ENCODE peak calls at places on chromosomes 5 and 9, in five cellular contexts. Z is psoas muscle, S is neural progenitor cell, X is IMR-90, B is gastrocnemius medialis. U is an unnamed sample.

GRCh38 chr5:145178667-145179523 is 656.2 kb downstream of the PRELID2 start:
- DNase-seq in S (peak; percentile 59), B (no peak), Z (no peak), X (no peak), U (no peak)

GRCh38 chr5:10218658-10219057 is 31.0 kb downstream of the ATPSCKMT start:
- DNase-seq in X (no peak), Z (no peak), S (no peak), B (no peak), U (no peak)

GRCh38 chr5:14397717-14398116 is 183.9 kb upstream of the OTULINL start:
- DNase-seq in Z (no peak), S (no peak), X (peak; percentile 82), B (no peak), U (no peak)

GRCh38 chr9:117720555-117720954 is 16.4 kb downstream of the TLR4 start:
- DNase-seq in Z (peak; percentile 44), B (peak; percentile 50), X (no peak), S (no peak), U (peak; percentile 71)

GRCh38 chr5:34415559-34416198 is 240.4 kb upstream of the RAI14 start:
- DNase-seq in S (no peak), B (no peak), X (peak; percentile 63), Z (no peak), U (no peak)

GRCh38 chr9:111961011-111961410 is 64.4 kb downstream of the UGCG start:
- DNase-seq in Z (no peak), X (peak; percentile 79), S (no peak), B (no peak), U (no peak)

GRCh38 chr5:93017854-93018253 is 563.2 kb downstream of the NR2F1-AS1 start:
- DNase-seq in Z (no peak), X (peak; percentile 81), S (no peak), B (no peak), U (no peak)

GRCh38 chr5:135235002-135235401 is 164.0 kb downstream of the MACROH2A1 start:
- DNase-seq in X (no peak), B (no peak), S (no peak), Z (no peak), U (no peak)

GRCh38 chr9:119278138-119278537 is 91.1 kb downstream of the BRINP1 start:
- DNase-seq in X (no peak), Z (no peak), B (no peak), S (peak; percentile 25), U (no peak)

GRCh38 chr5:131990716-131991115 is 20.7 kb downstream of the ACSL6 start:
- DNase-seq in X (no peak), Z (no peak), S (no peak), B (peak; percentile 5), U (no peak)

GRCh38 chr5:132385321-132386105 is 16.0 kb downstream of the SLC22A5 start:
- DNase-seq in B (no peak), S (peak; percentile 50), X (peak; percentile 62), Z (peak; percentile 45), U (no peak)

GRCh38 chr5:55418994-55419991 is 111.5 kb downstream of the MTREX start:
- DNase-seq in B (no peak), S (no peak), X (peak; percentile 60), Z (no peak), U (no peak)

GRCh38 chr9:90894956-90895687 is 93.5 kb downstream of the SYK start:
- DNase-seq in Z (no peak), B (no peak), X (no peak), S (peak; percentile 45), U (no peak)

GRCh38 chr5:87413116-87413645 is 451 bp upstream of the CCNH start:
- DNase-seq in Z (no peak), X (no peak), B (no peak), S (peak; percentile 6), U (no peak)

GRCh38 chr5:123966781-123967180 is 454.8 kb downstream of the CSNK1G3 start:
- DNase-seq in Z (no peak), X (no peak), S (no peak), B (no peak), U (no peak)

GRCh38 chr9:105355810-105356209 is 92.0 kb upstream of the FSD1L start:
- DNase-seq in X (peak; percentile 47), Z (no peak), S (no peak), B (no peak), U (no peak)

GRCh38 chr9:130834371-130835311 is at the start of gene ABL1:
- DNase-seq in S (peak; percentile 82), X (peak; percentile 85), Z (peak; percentile 76), B (peak; percentile 63), U (peak; percentile 88)

GRCh38 chr5:42992035-42992570 is 48.0 kb downstream of the ANXA2R start:
- DNase-seq in B (peak; percentile 74), X (peak; percentile 88), S (peak; percentile 79), Z (peak; percentile 88), U (peak; percentile 93)

GRCh38 chr9:37990404-37991015 is 78.5 kb downstream of the SHB start:
- DNase-seq in S (no peak), Z (no peak), B (no peak), X (no peak), U (no peak)
- H3K4me1 ChIP-seq in S (no peaks in the 10 kb centered on the region), Z (peaks cover 23% of the 10 kb centered on the region), B (peaks cover 13% of the 10 kb centered on the region), X (peaks cover 17% of the 10 kb centered on the region), U (no peaks in the 10 kb centered on the region)

GRCh38 chr9:98190757-98191105 is 1.7 kb downstream of the CORO2A start:
- DNase-seq in B (no peak), Z (no peak), X (no peak), S (no peak), U (no peak)

GRCh38 chr9:98192503-98193335 is at the start of gene CORO2A:
- DNase-seq in B (no peak), X (peak; percentile 63), Z (peak; percentile 65), S (peak; percentile 94), U (no peak)

GRCh38 chr9:98189412-98189811 is 3.0 kb downstream of the CORO2A start:
- DNase-seq in S (no peak), Z (no peak), B (no peak), X (no peak), U (no peak)

GRCh38 chr9:98191615-98192502 is 578 bp downstream of the CORO2A start:
- DNase-seq in X (no peak), S (peak; percentile 45), B (no peak), Z (no peak), U (no peak)

GRCh38 chr9:98191210-98191609 is 1.2 kb downstream of the CORO2A start:
- DNase-seq in B (no peak), X (no peak), Z (no peak), S (no peak), U (no peak)
- H3K27ac ChIP-seq in B (no peak overlapping the region), X (no peak overlapping the region), Z (no peak overlapping the region), S (no peak overlapping the region), U (no peak overlapping the region)

GRCh38 chr9:127929044-127929979 is 1.3 kb downstream of the PIP5KL1 start:
- DNase-seq in Z (no peak), S (no peak), X (no peak), B (no peak), U (no peak)
- H3K4me3 ChIP-seq in Z (no peak overlapping the region), S (no peak overlapping the region), X (no peak overlapping the region), B (no peak overlapping the region), U (no peak overlapping the region)

DNA sequence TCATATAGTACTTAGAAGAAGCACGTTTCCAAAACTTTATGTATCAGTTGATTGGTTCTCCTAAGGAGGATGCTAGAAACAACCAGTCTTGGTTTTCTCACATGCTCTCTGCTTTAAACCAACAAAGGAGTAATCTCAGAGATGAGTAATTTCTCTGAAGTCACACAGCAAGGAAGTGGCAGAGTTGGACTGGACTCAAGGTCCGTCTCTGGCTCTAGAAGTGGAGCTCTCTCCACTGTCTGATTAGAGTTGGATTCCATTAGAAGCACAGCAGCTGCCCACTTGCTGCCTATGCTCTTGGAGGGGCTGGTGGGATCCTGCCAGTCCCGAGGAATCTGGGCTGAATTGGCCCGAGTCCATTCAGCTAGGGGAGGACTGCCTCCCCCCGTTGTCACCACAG is 21.0 kb downstream of the RALGPS1 start:
- DNase-seq in S (no peak), B (no peak), Z (no peak), X (peak; percentile 49), U (no peak)
- H3K4me1 ChIP-seq in S (peaks cover 13% of the 10 kb centered on the region), B (no peaks in the 10 kb centered on the region), Z (no peaks in the 10 kb centered on the region), X (peaks cover 2% of the 10 kb centered on the region), U (peaks cover 5% of the 10 kb centered on the region)

GRCh38 chr5:140312791-140313189 is 9.9 kb upstream of the PFDN1 start:
- DNase-seq in Z (no peak), S (no peak), B (peak; percentile 38), X (no peak), U (no peak)
- H3K27ac ChIP-seq in Z (peak overlapping the region; percentile 76), S (no peak overlapping the region), B (peak overlapping the region; percentile 76), X (peak overlapping the region; percentile 57), U (peak overlapping the region; percentile 63)

GRCh38 chr9:133701981-133702797 is 36.0 kb downstream of the SARDH start:
- DNase-seq in S (no peak), B (peak; percentile 12), X (peak; percentile 15), Z (peak; percentile 13), U (no peak)

GRCh38 chr9:133704711-133705181 is 33.4 kb downstream of the SARDH start:
- DNase-seq in Z (peak; percentile 5), B (peak; percentile 3), S (no peak), X (no peak), U (no peak)

GRCh38 chr9:133703571-133704399 is 34.4 kb downstream of the SARDH start:
- DNase-seq in Z (peak; percentile 9), B (peak; percentile 5), S (no peak), X (no peak), U (no peak)

GRCh38 chr9:133701321-133701980 is 36.7 kb downstream of the SARDH start:
- DNase-seq in Z (no peak), B (peak; percentile 9), X (no peak), S (no peak), U (no peak)

GRCh38 chr9:133702798-133703570 is 35.2 kb downstream of the SARDH start:
- DNase-seq in X (no peak), B (peak; percentile 8), S (no peak), Z (no peak), U (no peak)
- H3K4me3 ChIP-seq in X (no peak overlapping the region), B (no peak overlapping the region), S (no peak overlapping the region), Z (no peak overlapping the region), U (peak overlapping the region; percentile 11)

DNA sequence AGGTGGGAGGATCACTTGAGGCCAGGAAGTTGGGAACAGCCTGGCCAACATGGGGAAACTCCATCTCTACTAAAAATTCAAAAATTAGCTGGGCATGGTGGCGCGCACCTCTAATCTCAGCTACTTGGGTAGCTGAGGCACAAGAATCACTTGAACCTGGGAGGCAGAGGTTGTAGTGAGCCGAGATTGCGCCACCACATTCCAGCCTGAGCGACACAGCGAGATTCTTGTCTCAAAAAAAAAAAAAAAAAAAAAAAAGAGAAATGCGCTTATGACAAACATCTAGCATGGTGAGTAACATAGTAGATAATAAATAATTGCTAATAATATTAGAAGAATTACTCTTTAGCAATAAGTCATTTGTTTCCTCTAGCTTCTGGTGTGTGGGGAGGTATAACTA is 25.9 kb downstream of the RUSC2 start:
- DNase-seq in X (no peak), Z (no peak), B (no peak), S (no peak), U (no peak)
- H3K4me1 ChIP-seq in X (peaks cover 37% of the 10 kb centered on the region), Z (peaks cover 95% of the 10 kb centered on the region), B (peaks cover 95% of the 10 kb centered on the region), S (peaks cover 35% of the 10 kb centered on the region), U (peaks cover 75% of the 10 kb centered on the region)

U was measured in right atrium auricular region.